ENCODE peak calls at places on chromosomes 7 and 10, in five cellular contexts. One of them, this sample, is unnamed.
A peak's percentile ranks its signal among the peaks of the same experiment; 100 is the strongest.

GRCh38 chr10:131660427-131660826 is 240.4 kb upstream of the PPP2R2D start:
- DNase-seq in K562: no peak
- DNase-seq in GM12878: no peak
- DNase-seq in HepG2: no peak
- DNase-seq in H1: no peak
- DNase-seq in this sample: no peak

GRCh38 chr7:4895766-4896165 is 12.2 kb upstream of the RADIL start:
- DNase-seq in K562: no peak
- DNase-seq in GM12878: no peak
- DNase-seq in HepG2: no peak
- DNase-seq in H1: no peak
- DNase-seq in this sample: no peak

GRCh38 chr7:104956753-104957450 is 57.1 kb upstream of the KMT2E start:
- DNase-seq in K562: no peak
- DNase-seq in GM12878: peak; percentile 77
- DNase-seq in HepG2: no peak
- DNase-seq in H1: no peak
- DNase-seq in this sample: no peak

GRCh38 chr10:24721254-24722106 is 2.2 kb downstream of the ARHGAP21 start:
- DNase-seq in K562: peak; percentile 64
- DNase-seq in GM12878: no peak
- DNase-seq in HepG2: no peak
- DNase-seq in H1: peak; percentile 59
- DNase-seq in this sample: peak; percentile 59

GRCh38 chr7:20364815-20365214 is 34.1 kb downstream of the ITGB8 start:
- DNase-seq in K562: no peak
- DNase-seq in GM12878: no peak
- DNase-seq in HepG2: no peak
- DNase-seq in H1: no peak
- DNase-seq in this sample: no peak

GRCh38 chr10:77251297-77252013 is 386.2 kb downstream of the KCNMA1 start:
- DNase-seq in K562: peak; percentile 26
- DNase-seq in GM12878: no peak
- DNase-seq in HepG2: peak; percentile 8
- DNase-seq in H1: no peak
- DNase-seq in this sample: peak; percentile 76

GRCh38 chr7:94452257-94452656 is 57.4 kb upstream of the CASD1 start:
- DNase-seq in K562: no peak
- DNase-seq in GM12878: no peak
- DNase-seq in HepG2: no peak
- DNase-seq in H1: no peak
- DNase-seq in this sample: no peak

GRCh38 chr10:6269953-6270867 is 67.5 kb downstream of the PFKFB3 start:
- DNase-seq in K562: no peak
- DNase-seq in GM12878: peak; percentile 55
- DNase-seq in HepG2: no peak
- DNase-seq in H1: no peak
- DNase-seq in this sample: no peak

GRCh38 chr7:35975851-35976454 is 175.1 kb downstream of the SEPTIN7 start:
- DNase-seq in K562: peak; percentile 76
- DNase-seq in GM12878: peak; percentile 25
- DNase-seq in HepG2: peak; percentile 68
- DNase-seq in H1: no peak
- DNase-seq in this sample: peak; percentile 86

GRCh38 chr10:80122110-80122710 is 10.3 kb upstream of the PLAC9 start:
- DNase-seq in K562: no peak
- DNase-seq in GM12878: no peak
- DNase-seq in HepG2: no peak
- DNase-seq in H1: no peak
- DNase-seq in this sample: no peak

DNA sequence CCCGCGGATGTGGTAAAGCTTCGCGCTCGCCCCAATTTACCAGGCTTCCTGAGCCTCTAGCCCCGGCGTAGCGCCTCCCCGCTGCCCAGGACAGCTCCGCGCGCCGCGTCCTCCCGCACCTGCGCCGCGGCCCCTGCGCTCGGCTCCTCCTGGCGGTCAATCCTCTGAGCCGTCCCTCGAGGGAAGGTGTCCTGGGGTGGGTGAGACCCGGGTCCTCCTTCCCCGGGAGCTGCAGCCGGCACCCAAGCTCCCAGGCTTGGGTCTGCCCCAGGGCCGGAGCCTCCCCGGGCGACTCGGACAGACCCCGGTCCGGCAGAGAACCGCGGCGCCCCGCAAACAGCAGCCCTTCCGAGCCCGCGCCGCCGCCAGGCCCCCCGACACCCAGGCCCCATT is 512 bp downstream of the OSBPL3 start:
- DNase-seq in K562: peak; percentile 84
- DNase-seq in GM12878: no peak
- DNase-seq in HepG2: peak; percentile 47
- DNase-seq in H1: peak; percentile 82
- DNase-seq in this sample: no peak
- TF ChIP-seq CREB1 in K562: no peak
- TF ChIP-seq CREB1 in GM12878: peak; percentile 29
- TF ChIP-seq CREB1 in HepG2: no peak
- TF ChIP-seq CREB1 in H1: no peak
- TF ChIP-seq CREB1 in this sample: no peak

DNA sequence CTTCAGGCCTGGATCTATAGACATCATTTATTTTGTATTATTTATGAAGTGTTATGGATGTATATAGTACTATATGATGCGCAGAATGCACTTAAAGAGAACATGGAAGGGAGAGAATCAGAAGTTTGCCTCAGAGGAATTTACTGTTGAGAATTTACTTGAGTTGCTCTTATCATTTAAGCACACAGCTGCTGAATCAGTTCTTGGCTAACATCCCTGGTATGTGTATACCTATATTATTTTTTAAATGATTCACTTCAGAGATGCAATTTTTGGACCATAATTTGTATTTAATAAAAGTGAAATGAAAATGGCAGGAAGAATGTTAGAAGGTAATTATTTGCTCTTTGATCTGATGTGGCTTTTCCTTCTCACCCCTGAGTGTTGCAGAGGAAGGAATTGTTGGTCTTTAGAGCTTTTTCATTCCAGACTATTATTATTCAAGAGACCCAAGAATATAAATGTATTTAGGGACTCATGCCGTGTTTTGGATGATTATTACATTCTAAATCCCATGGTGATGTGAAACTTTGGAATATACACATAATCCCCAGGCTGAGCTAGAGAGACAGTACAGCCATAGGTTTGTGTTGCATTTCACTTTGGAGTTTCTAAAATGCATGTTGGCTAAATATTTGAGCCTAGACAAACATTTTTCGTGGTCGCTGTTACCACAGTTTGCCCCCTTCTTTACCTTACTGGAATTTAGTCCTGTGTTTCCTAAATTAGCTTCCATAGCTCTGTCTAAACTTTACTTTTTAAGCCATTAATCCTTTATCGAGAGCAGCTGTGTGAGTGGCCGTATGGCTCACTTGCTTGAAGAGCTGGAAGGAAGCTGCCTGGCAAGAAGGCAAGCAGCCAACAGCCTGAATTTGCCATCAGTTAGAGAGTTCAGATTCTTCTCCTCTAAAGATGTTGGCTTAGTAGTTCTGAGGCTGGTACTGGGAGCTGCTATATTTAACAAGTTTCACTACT is 191.8 kb downstream of the BICC1 start:
- DNase-seq in K562: no peak
- DNase-seq in GM12878: no peak
- DNase-seq in HepG2: no peak
- DNase-seq in H1: no peak
- DNase-seq in this sample: no peak
- H3K27ac ChIP-seq in K562: no peak overlapping the region
- H3K27ac ChIP-seq in GM12878: no peak overlapping the region
- H3K27ac ChIP-seq in HepG2: no peak overlapping the region
- H3K27ac ChIP-seq in H1: no peak overlapping the region
- H3K27ac ChIP-seq in this sample: no peak overlapping the region

DNA sequence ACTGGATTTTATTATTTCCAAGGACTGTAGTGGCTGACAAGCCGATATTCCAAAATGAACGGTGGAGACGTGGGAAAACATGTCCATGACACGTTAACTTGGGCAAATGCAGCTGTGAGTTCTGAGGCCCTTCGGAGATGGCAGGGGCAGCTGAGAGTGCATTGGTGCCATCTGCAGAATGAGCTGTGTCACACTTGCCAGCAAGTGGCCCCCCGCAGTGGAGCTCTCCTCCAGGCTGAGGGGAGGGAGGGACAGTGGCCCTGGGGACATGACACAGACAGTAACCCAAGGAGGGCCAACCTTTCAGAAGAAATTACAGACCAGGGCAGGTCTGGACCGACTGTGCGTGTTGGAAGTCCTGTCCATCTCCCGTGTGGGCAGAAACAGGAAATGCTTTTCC is 139.4 kb downstream of the SVIL start:
- DNase-seq in K562: no peak
- DNase-seq in GM12878: no peak
- DNase-seq in HepG2: no peak
- DNase-seq in H1: no peak
- DNase-seq in this sample: no peak
- TF ChIP-seq CREB1 in K562: no peak
- TF ChIP-seq CREB1 in GM12878: no peak
- TF ChIP-seq CREB1 in HepG2: no peak
- TF ChIP-seq CREB1 in H1: no peak
- TF ChIP-seq CREB1 in this sample: no peak

GRCh38 chr10:4474829-4475228 is 351.2 kb upstream of the AKR1E2 start:
- DNase-seq in K562: no peak
- DNase-seq in GM12878: no peak
- DNase-seq in HepG2: no peak
- DNase-seq in H1: no peak
- DNase-seq in this sample: no peak

GRCh38 chr10:4477664-4478063 is 348.3 kb upstream of the AKR1E2 start:
- DNase-seq in K562: no peak
- DNase-seq in GM12878: no peak
- DNase-seq in HepG2: no peak
- DNase-seq in H1: no peak
- DNase-seq in this sample: no peak

GRCh38 chr10:4472190-4472904 is 353.7 kb upstream of the AKR1E2 start:
- DNase-seq in K562: no peak
- DNase-seq in GM12878: no peak
- DNase-seq in HepG2: no peak
- DNase-seq in H1: no peak
- DNase-seq in this sample: no peak

GRCh38 chr10:4473977-4474376 is 352.0 kb upstream of the AKR1E2 start:
- DNase-seq in K562: no peak
- DNase-seq in GM12878: no peak
- DNase-seq in HepG2: no peak
- DNase-seq in H1: no peak
- DNase-seq in this sample: no peak

GRCh38 chr10:4475796-4476195 is 350.2 kb upstream of the AKR1E2 start:
- DNase-seq in K562: no peak
- DNase-seq in GM12878: no peak
- DNase-seq in HepG2: no peak
- DNase-seq in H1: no peak
- DNase-seq in this sample: no peak
- H3K27ac ChIP-seq in K562: no peak overlapping the region
- H3K27ac ChIP-seq in GM12878: no peak overlapping the region
- H3K27ac ChIP-seq in HepG2: no peak overlapping the region
- H3K27ac ChIP-seq in H1: no peak overlapping the region
- H3K27ac ChIP-seq in this sample: no peak overlapping the region

GRCh38 chr10:21464134-21464533 is 61.3 kb downstream of the SKIDA1 start:
- DNase-seq in K562: no peak
- DNase-seq in GM12878: no peak
- DNase-seq in HepG2: no peak
- DNase-seq in H1: no peak
- DNase-seq in this sample: no peak
- TF ChIP-seq CREB1 in K562: no peak
- TF ChIP-seq CREB1 in GM12878: no peak
- TF ChIP-seq CREB1 in HepG2: no peak
- TF ChIP-seq CREB1 in H1: no peak
- TF ChIP-seq CREB1 in this sample: no peak

GRCh38 chr10:95505641-95506040 is 55.5 kb downstream of the SORBS1 start:
- DNase-seq in K562: no peak
- DNase-seq in GM12878: no peak
- DNase-seq in HepG2: no peak
- DNase-seq in H1: no peak
- DNase-seq in this sample: no peak
- H3K27ac ChIP-seq in K562: no peak overlapping the region
- H3K27ac ChIP-seq in GM12878: no peak overlapping the region
- H3K27ac ChIP-seq in HepG2: no peak overlapping the region
- H3K27ac ChIP-seq in H1: no peak overlapping the region
- H3K27ac ChIP-seq in this sample: no peak overlapping the region